ENCODE peak calls at places on chromosomes 7 and 10, in five cellular contexts. K is GM23248, R is PC-3, X is astrocyte, I is endodermal cell. N is an unnamed sample. For H3K36me3, the result is how much of the 10 kb centered on the place peaks cover.

GRCh38 chr10:131815366-131816156 is 85.2 kb upstream of the PPP2R2D start:
- DNase-seq in K (no peak), I (peak), R (no peak), X (no peak), N (no peak)

GRCh38 chr10:116722736-116723427 is 19.5 kb downstream of the HSPA12A start:
- DNase-seq in I (peak), K (no peak), R (no peak), X (no peak), N (no peak)

GRCh38 chr10:110003524-110003885 is 4.3 kb upstream of the ADD3 start:
- DNase-seq in I (no peak), X (no peak), K (no peak), R (no peak), N (no peak)

GRCh38 chr10:30705086-30705624 is 75.6 kb upstream of the LYZL2 start:
- DNase-seq in X (no peak), R (no peak), K (no peak), I (no peak), N (no peak)

GRCh38 chr10:15626937-15627336 is 92.8 kb downstream of the ITGA8 start:
- DNase-seq in X (no peak), K (no peak), I (no peak), R (no peak), N (no peak)

GRCh38 chr10:36738738-36739431 is 386.5 kb upstream of the ANKRD30A start:
- DNase-seq in R (peak), K (no peak), X (no peak), I (no peak), N (no peak)

GRCh38 chr7:91249506-91250233 is 14.6 kb upstream of the FZD1 start:
- DNase-seq in I (no peak), X (peak), R (peak), K (peak), N (peak)

GRCh38 chr10:24603333-24603732 is 120.4 kb downstream of the ARHGAP21 start:
- DNase-seq in R (peak), K (peak), X (peak), I (no peak), N (peak)

GRCh38 chr7:25907214-25907613 is 244.8 kb upstream of the NFE2L3 start:
- DNase-seq in R (no peak), K (no peak), X (no peak), I (peak), N (no peak)

GRCh38 chr7:80924090-80924489 is 5.2 kb upstream of the SEMA3C start:
- DNase-seq in X (no peak), K (no peak), I (no peak), R (peak), N (no peak)

GRCh38 chr10:31706921-31707571 is 221.6 kb downstream of the ARHGAP12 start:
- DNase-seq in K (peak), I (peak), R (no peak), X (no peak), N (peak)

GRCh38 chr7:4815609-4816418 is 40.4 kb downstream of the AP5Z1 start:
- DNase-seq in K (no peak), X (no peak), R (no peak), I (no peak), N (no peak)

GRCh38 chr10:76124230-76124629 is 692.8 kb downstream of the LRMDA start:
- DNase-seq in R (no peak), X (no peak), K (no peak), I (no peak), N (no peak)

GRCh38 chr7:27172823-27173411 is 1.2 kb downstream of the HOXA10 start:
- DNase-seq in R (peak), K (peak), I (no peak), X (no peak), N (no peak)

GRCh38 chr7:33806284-33807157 is 98.8 kb upstream of the BMPER start:
- DNase-seq in K (no peak), R (no peak), X (peak), I (no peak), N (peak)

GRCh38 chr10:76113952-76114351 is 682.5 kb downstream of the LRMDA start:
- DNase-seq in X (peak), I (no peak), R (peak), K (no peak), N (no peak)

GRCh38 chr7:98168904-98169621 is 42.2 kb upstream of the BHLHA15 start:
- DNase-seq in I (no peak), R (no peak), K (no peak), X (no peak), N (no peak)

GRCh38 chr7:17302575-17303142 is 4.2 kb downstream of the AHR start:
- DNase-seq in X (no peak), K (peak), I (no peak), R (peak), N (peak)

GRCh38 chr10:119416855-119417254 is 125.7 kb downstream of the RGS10 start:
- DNase-seq in X (no peak), R (peak), K (peak), I (peak), N (peak)

GRCh38 chr10:72740526-72740925 is 48.6 kb downstream of the MCU start:
- DNase-seq in X (peak), R (peak), K (peak), I (peak), N (peak)

GRCh38 chr10:4241724-4242345 is 456.8 kb upstream of the KLF6 start:
- DNase-seq in K (peak), X (peak), R (no peak), I (peak), N (peak)

GRCh38 chr10:75407716-75408511 is 6.3 kb upstream of the ZNF503 start:
- DNase-seq in K (peak), I (peak), X (no peak), R (peak), N (peak)

GRCh38 chr10:88541116-88541626 is 41.9 kb downstream of the RNLS start:
- DNase-seq in I (no peak), X (no peak), R (no peak), K (no peak), N (no peak)

GRCh38 chr7:97118306-97118917 is 914 bp downstream of the SDHAF3 start:
- DNase-seq in I (no peak), X (no peak), R (no peak), K (peak), N (peak)

GRCh38 chr7:140060243-140060630 is 2.5 kb downstream of the PARP12 start:
- DNase-seq in K (no peak), R (peak), X (no peak), I (no peak), N (no peak)

GRCh38 chr10:132925614-132926013 is 16.8 kb downstream of the CFAP46 start:
- DNase-seq in R (no peak), I (no peak), X (no peak), K (no peak), N (no peak)

GRCh38 chr7:139777948-139778841 is at the start of gene HIPK2:
- DNase-seq in I (peak), K (peak), X (peak), R (peak), N (peak)

GRCh38 chr7:41711283-41712064 is 8.6 kb upstream of the INHBA start:
- DNase-seq in I (peak), X (no peak), R (peak), K (peak), N (peak)

GRCh38 chr7:36746347-36746746 is 22.1 kb upstream of the AOAH start:
- DNase-seq in I (no peak), K (no peak), X (peak), R (no peak), N (no peak)

GRCh38 chr10:31133628-31134302 is 102.1 kb upstream of the ZNF438 start:
- DNase-seq in I (peak), R (no peak), X (peak), K (peak), N (peak)

GRCh38 chr10:86654411-86655172 is at the start of gene OPN4:
- DNase-seq in I (peak), R (no peak), X (peak), K (no peak), N (no peak)

GRCh38 chr10:79400567-79401004 is 44.8 kb downstream of the ZCCHC24 start:
- DNase-seq in R (peak), X (no peak), K (peak), I (peak), N (peak)

GRCh38 chr10:97601268-97602215 is 12.0 kb downstream of the C10orf62 start:
- DNase-seq in K (no peak), R (no peak), I (no peak), X (no peak), N (no peak)

DNA sequence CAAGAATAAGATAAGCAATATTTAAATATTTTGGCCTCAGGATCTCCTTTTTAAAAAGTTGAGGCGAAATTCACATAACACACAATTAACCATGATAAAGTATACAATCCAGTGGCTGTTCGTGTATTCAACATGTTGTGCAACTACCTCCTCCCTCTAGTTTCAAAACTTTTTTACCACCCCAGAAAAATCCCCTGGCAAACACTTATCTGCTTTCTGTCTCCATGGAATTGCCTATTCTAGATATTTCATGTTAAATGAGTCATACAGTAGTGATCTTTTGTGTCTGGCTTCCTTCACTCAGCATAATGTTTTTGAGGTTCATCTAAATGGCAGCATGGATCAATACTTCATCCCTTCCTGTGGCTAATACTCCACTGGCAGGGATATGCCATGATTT is 31.8 kb upstream of the IL15RA start:
- DNase-seq in I (no peak), X (peak), R (no peak), K (peak), N (peak)
- H3K36me3 ChIP-seq in I (under half), X (under half), R (under half), K (under half), N (under half)

DNA sequence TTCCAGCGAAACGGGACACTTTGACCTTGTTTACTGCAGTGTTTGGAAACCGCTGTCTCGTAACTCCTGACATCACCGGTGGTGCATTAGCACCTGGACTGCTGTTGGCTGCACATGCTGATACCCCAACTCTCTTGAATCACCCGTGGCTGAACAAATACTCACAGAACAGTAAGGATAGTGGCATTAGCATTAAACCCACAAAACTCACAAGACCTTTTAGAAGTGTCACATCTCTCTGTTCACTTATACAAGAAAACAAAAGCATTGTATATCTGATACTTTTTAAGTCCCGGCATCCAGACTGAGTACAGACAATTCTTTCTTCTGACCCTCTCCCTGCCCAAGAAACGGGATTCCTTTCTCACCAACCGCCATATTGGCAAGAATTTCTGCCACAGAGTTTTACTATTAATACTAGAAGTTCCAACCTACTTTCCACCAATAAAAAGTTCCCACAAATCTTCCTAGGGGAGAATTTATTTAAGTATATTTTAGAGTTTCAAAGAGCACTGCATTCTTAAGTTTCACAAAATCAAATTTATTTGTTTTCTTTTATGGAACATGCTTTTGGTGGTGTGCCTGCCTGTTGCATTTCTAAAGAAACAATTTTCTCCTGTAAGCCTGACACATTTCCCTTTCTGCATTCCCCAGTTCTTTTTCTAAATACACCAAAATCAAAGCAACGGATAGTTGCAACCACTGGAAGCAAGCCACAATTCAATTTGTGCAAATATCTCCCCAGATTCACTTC is 208.4 kb upstream of the KLF14 start:
- DNase-seq in K (no peak), X (peak), R (peak), I (no peak), N (peak)
- H3K9ac ChIP-seq in K (peak), X (peak), R (peak), I (no peak), N (peak)

DNA sequence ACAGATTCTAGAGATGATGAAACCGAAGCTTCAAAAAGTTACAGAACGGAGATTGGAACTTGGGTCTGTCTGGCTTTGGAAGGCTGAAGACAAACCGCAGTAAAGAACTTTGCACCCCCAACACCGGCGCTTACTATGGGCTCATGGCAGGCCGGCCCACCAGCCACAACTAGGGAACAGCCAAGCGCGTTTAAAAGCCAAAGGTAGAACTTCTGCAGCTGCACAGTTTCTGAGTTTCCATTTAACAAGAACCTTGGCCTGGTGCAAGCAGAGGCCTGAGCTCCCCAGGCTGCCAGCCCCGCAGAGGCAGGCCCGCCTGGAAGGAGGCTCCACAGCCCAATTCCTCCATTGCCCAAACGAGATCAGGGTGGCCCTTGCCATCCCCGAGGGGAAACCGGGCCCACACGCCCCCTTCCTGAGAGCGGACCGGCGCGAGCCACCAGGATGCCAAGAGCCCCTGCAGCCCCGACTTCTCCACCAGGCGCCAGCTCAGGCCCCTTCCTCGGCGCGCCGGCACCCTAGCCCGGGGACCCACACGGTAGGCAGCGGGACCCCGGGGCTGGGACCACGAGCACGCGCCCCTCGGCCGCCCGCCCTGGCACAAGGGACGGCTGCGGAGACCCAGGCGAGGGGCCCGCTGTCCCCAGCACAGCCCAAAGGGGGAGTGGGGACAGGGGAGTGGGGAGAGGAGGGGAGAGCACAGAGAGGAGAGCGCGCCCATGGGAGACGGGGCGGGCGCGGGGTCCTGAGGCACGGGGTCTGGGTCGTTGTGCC is 566 bp downstream of the MAD1L1 start:
- DNase-seq in I (peak), R (no peak), X (no peak), K (peak), N (peak)
- H3K36me3 ChIP-seq in I (half or more), R (under half), X (under half), K (under half), N (under half)

DNA sequence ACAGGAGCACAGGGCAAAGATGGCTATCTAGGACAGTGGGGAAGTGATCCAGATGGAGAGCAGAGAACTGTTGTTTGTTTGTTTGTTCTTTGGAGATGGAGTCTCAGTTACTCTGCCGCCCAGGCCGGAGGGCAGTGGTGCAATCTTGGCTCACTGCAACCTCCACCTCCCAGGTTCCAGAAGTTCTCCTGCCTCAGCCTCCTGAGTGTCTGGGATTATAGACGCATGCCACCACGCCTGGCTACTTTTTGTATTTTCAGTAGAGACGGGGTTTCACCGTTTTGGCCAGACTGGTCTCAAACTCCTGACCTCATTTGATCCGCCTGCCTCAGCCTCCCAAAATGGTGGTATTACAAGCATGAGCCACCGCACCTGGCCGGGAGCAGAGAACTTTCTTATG is 20.9 kb downstream of the METTL2B start:
- DNase-seq in I (no peak), X (no peak), R (no peak), K (no peak), N (no peak)
- H3K9ac ChIP-seq in I (no peak), X (no peak), R (no peak), K (no peak), N (no peak)

GRCh38 chr7:128954830-128955797 is 17.4 kb downstream of the IRF5 start:
- DNase-seq in K (peak), R (peak), I (peak), X (peak), N (peak)

GRCh38 chr7:128954150-128954549 is 16.4 kb downstream of the IRF5 start:
- DNase-seq in K (no peak), I (no peak), X (no peak), R (no peak), N (no peak)

GRCh38 chr7:128959296-128959695 is 21.6 kb downstream of the IRF5 start:
- DNase-seq in R (no peak), X (no peak), K (no peak), I (no peak), N (no peak)

GRCh38 chr7:128957613-128958012 is 19.9 kb downstream of the IRF5 start:
- DNase-seq in R (no peak), I (no peak), K (no peak), X (no peak), N (no peak)

DNA sequence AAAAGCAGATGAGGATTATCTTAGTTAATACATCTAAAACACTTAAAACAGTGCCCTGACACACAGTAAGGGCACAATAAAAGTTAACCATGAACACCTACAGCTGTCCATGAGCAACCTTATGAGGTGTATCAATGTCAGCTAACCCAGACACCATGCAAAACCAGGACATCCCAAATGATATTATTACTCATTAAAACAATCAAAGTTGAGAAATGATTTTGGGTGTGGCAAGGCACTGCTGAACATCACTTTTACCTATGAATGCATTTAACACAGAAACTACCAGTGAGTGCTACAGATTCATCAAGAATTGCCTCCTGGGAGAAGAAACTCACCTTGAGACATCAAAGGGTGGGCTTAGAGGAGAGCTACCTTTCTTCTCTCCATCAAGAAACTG is 18.3 kb downstream of the IRF5 start:
- DNase-seq in X (no peak), I (no peak), R (no peak), K (no peak), N (no peak)
- H3K36me3 ChIP-seq in X (half or more), I (half or more), R (under half), K (under half), N (half or more)

GRCh38 chr7:151080522-151081169 is at the start of gene FASTK:
- DNase-seq in X (peak), K (peak), R (peak), I (peak), N (peak)

GRCh38 chr7:151077705-151078232 is 2.8 kb downstream of the FASTK start:
- DNase-seq in K (peak), X (no peak), I (no peak), R (no peak), N (no peak)

GRCh38 chr7:151078233-151079040 is 2.2 kb downstream of the FASTK start:
- DNase-seq in R (no peak), X (no peak), I (peak), K (peak), N (no peak)

GRCh38 chr7:151080091-151080521 is 503 bp downstream of the FASTK start:
- DNase-seq in K (peak), R (no peak), X (no peak), I (peak), N (no peak)

GRCh38 chr7:151079199-151079910 is 1.3 kb downstream of the FASTK start:
- DNase-seq in K (peak), X (no peak), I (no peak), R (no peak), N (no peak)
- H3K9ac ChIP-seq in K (peak), X (peak), I (peak), R (peak), N (peak)

GRCh38 chr10:48946891-48947500 is 7.4 kb upstream of the LRRC18 start:
- DNase-seq in R (peak), X (peak), K (no peak), I (no peak), N (no peak)

GRCh38 chr10:48948631-48949030 is 9.0 kb upstream of the LRRC18 start:
- DNase-seq in X (no peak), I (no peak), K (no peak), R (no peak), N (no peak)

GRCh38 chr10:48945441-48946143 is 6.0 kb upstream of the LRRC18 start:
- DNase-seq in R (no peak), K (no peak), X (no peak), I (no peak), N (no peak)

GRCh38 chr10:48944171-48944570 is 4.5 kb upstream of the LRRC18 start:
- DNase-seq in K (no peak), R (no peak), I (no peak), X (no peak), N (no peak)

DNA sequence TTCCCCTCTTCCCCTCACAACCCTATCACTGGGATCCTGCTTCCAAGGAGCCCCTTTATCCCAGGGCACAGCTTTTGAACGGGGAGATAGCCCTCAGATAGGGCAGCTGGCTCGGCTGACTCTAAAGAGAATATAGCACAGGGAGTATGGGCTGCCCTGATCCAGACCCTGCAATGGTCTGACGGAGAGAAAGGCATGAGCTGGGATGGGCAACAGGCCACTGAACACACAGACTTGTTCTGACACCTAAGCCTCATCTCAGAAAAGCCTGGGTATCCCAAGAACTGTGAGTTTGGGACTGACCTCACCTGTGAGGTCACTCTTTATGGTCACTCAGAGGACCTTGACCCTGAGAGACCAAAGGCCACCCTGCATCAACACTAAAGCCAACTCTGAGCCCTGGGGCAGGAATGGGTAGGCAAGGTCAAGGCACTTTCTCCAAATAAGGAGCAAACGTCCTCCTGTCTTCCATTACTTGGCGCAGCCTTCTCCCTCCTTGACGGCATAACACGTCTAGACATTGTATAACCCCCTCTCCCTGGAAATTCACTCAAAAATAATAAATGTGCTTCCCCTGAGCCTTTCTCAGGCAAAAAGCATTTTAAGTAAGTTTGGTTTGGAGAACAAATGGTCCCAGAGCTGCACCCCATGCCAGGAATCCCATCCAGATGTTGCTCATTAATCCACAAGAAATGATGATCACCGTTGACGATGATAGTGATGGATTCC is 8.2 kb upstream of the LRRC18 start:
- DNase-seq in R (no peak), X (no peak), I (no peak), K (no peak), N (no peak)
- H3K36me3 ChIP-seq in R (under half), X (under half), I (under half), K (under half), N (under half)